ENCODE peak calls at places on chromosomes 11 and 22, in five cellular contexts. N, H, I, Y and Q are unnamed samples.

GRCh38 chr11:8567597-8568198 is 26.3 kb downstream of the STK33 start:
- DNase-seq in N (no peak), I (no peak), Y (no peak), H (peak; percentile 67), Q (no peak)

GRCh38 chr22:23754220-23754919 is at the start of gene VPREB3:
- DNase-seq in H (no peak), Y (no peak), N (no peak), I (no peak), Q (no peak)

GRCh38 chr11:5007561-5007960 is 12.9 kb downstream of the OR51L1 start:
- DNase-seq in H (no peak), N (no peak), I (no peak), Y (no peak), Q (no peak)

GRCh38 chr11:87840786-87841185 is 334.5 kb downstream of the RAB38 start:
- DNase-seq in Y (no peak), N (no peak), H (peak; percentile 20), I (peak; percentile 34), Q (no peak)

GRCh38 chr11:45922425-45923082 is at the start of gene LARGE2:
- DNase-seq in Y (no peak), N (no peak), H (no peak), I (peak; percentile 67), Q (peak; percentile 69)

GRCh38 chr11:135074397-135074998 is 662.5 kb upstream of the B3GAT1 start:
- DNase-seq in Y (no peak), I (peak; percentile 16), N (no peak), H (peak; percentile 1), Q (no peak)

GRCh38 chr11:18776324-18776723 is 15.3 kb downstream of the PTPN5 start:
- DNase-seq in H (no peak), Y (no peak), I (no peak), N (no peak), Q (no peak)

GRCh38 chr22:21703684-21704316 is 31.8 kb downstream of the YPEL1 start:
- DNase-seq in I (no peak), H (no peak), N (no peak), Y (no peak), Q (no peak)

GRCh38 chr22:35191412-35191811 is 65.9 kb upstream of the HMGXB4 start:
- DNase-seq in I (peak; percentile 78), H (peak; percentile 47), Y (no peak), N (no peak), Q (no peak)

GRCh38 chr22:44724416-44724815 is 22.4 kb downstream of the PRR5 start:
- DNase-seq in H (no peak), I (no peak), Y (no peak), N (no peak), Q (no peak)

GRCh38 chr11:77993902-77994301 is 566 bp downstream of the INTS4 start:
- DNase-seq in N (no peak), I (no peak), H (no peak), Y (no peak), Q (no peak)

GRCh38 chr11:126776125-126776524 is 224.4 kb downstream of the KIRREL3 start:
- DNase-seq in Y (no peak), N (no peak), H (no peak), I (no peak), Q (no peak)

GRCh38 chr11:102495161-102496042 is 35.1 kb downstream of the MMP7 start:
- DNase-seq in N (peak; percentile 59), I (peak; percentile 95), H (peak; percentile 81), Y (no peak), Q (no peak)

GRCh38 chr11:118625036-118625690 is 17.7 kb downstream of the PHLDB1 start:
- DNase-seq in H (no peak), N (no peak), I (peak; percentile 26), Y (no peak), Q (no peak)
- H3K4me1 ChIP-seq in H (peaks cover 23% of the 10 kb centered on the region), N (no peaks in the 10 kb centered on the region), I (peaks cover 42% of the 10 kb centered on the region), Y (peaks cover 65% of the 10 kb centered on the region), Q (peaks cover 17% of the 10 kb centered on the region)

GRCh38 chr11:63404536-63404935 is 35.0 kb downstream of the SLC22A9 start:
- DNase-seq in Y (no peak), H (no peak), N (no peak), I (no peak), Q (no peak)

GRCh38 chr11:63405114-63405513 is 35.5 kb downstream of the SLC22A9 start:
- DNase-seq in N (no peak), H (no peak), Y (no peak), I (no peak), Q (no peak)

DNA sequence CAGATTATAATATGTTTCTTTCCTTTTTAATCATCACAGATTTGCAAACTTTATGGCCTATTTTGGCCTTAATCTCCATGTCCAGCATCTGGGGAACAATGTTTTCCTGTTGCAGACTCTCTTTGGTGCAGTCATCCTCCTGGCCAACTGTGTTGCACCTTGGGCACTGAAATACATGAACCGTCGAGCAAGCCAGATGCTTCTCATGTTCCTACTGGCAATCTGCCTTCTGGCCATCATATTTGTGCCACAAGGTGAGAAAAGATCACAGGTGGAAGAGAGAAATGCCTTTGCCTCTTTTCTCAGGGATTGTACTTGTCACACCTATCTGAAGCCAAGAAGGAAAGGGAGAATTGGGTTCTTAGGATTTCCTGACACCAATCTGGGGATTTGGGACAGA is 36.9 kb downstream of the SLC22A9 start:
- DNase-seq in N (no peak), H (no peak), I (no peak), Y (no peak), Q (no peak)
- H3K27me3 ChIP-seq in N (no peaks in the 10 kb centered on the region), H (no peaks in the 10 kb centered on the region), I (peaks cover 33% of the 10 kb centered on the region), Y (no peaks in the 10 kb centered on the region), Q (no peaks in the 10 kb centered on the region)

DNA sequence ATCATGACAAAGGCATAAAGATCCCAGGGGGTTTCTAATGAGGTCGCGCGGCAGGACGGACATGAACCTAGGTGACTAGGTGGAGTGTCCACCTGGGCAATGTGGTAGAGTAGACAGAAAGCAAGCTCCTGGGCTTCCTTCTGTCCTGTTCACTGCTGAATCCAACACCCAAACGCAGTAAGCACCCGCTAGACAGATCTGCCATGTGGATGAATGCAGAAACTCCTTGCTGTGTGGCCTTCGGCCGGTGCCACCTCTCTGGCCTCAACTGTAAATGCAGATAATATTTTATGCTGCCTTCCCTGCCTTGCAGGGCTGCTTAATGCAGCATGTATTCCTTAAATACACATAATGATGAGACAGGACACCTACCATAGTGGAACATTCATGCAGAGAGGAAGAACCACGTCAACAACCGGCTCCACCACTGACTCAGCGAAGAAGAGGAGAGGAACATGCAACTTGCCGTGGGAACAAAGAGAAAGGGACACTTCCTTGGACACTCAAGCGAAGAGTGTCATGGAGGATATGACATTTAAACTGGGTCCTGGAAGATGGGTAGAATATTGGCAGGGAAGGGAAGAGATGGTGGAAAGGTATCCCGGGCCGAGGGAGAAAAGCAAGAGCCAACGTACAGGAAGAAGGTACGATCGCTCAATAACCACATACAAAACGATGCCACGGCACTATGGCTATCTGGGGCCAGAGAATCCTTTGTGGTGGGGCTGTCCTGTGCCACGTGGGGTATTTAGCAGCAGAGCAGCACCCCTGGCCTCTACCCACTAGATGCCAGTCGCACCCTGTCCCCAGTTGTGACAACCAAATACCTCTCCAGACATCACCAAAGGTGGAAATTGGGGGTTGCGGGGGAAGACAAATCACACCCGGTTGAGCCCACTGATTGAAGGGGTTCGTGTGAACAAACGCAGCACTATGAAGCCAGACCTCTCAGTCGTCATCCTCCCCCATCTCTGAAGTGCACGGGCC is 30.8 kb downstream of the MYH9 start:
- DNase-seq in I (peak; percentile 56), N (no peak), H (peak; percentile 60), Y (no peak), Q (no peak)
- H3K4me1 ChIP-seq in I (peaks cover 70% of the 10 kb centered on the region), N (peaks cover 17% of the 10 kb centered on the region), H (peaks cover 64% of the 10 kb centered on the region), Y (peaks cover 93% of the 10 kb centered on the region), Q (peaks cover 40% of the 10 kb centered on the region)

GRCh38 chr11:69153661-69154060 is 2.1 kb upstream of the SMIM38 start:
- DNase-seq in H (peak; percentile 55), N (no peak), I (no peak), Y (no peak), Q (no peak)

GRCh38 chr11:69156218-69156639 is 494 bp downstream of the SMIM38 start:
- DNase-seq in H (no peak), I (no peak), Y (no peak), N (no peak), Q (no peak)

GRCh38 chr11:69155302-69156198 is at the start of gene SMIM38:
- DNase-seq in H (no peak), N (no peak), I (no peak), Y (no peak), Q (no peak)

GRCh38 chr11:69154211-69154913 is 1.4 kb upstream of the SMIM38 start:
- DNase-seq in N (no peak), H (no peak), Y (no peak), I (no peak), Q (no peak)

GRCh38 chr11:69154938-69155301 is 815 bp upstream of the SMIM38 start:
- DNase-seq in H (no peak), I (no peak), Y (no peak), N (no peak), Q (no peak)
- H3K27me3 ChIP-seq in H (no peaks in the 10 kb centered on the region), I (no peaks in the 10 kb centered on the region), Y (no peaks in the 10 kb centered on the region), N (no peaks in the 10 kb centered on the region), Q (no peaks in the 10 kb centered on the region)

DNA sequence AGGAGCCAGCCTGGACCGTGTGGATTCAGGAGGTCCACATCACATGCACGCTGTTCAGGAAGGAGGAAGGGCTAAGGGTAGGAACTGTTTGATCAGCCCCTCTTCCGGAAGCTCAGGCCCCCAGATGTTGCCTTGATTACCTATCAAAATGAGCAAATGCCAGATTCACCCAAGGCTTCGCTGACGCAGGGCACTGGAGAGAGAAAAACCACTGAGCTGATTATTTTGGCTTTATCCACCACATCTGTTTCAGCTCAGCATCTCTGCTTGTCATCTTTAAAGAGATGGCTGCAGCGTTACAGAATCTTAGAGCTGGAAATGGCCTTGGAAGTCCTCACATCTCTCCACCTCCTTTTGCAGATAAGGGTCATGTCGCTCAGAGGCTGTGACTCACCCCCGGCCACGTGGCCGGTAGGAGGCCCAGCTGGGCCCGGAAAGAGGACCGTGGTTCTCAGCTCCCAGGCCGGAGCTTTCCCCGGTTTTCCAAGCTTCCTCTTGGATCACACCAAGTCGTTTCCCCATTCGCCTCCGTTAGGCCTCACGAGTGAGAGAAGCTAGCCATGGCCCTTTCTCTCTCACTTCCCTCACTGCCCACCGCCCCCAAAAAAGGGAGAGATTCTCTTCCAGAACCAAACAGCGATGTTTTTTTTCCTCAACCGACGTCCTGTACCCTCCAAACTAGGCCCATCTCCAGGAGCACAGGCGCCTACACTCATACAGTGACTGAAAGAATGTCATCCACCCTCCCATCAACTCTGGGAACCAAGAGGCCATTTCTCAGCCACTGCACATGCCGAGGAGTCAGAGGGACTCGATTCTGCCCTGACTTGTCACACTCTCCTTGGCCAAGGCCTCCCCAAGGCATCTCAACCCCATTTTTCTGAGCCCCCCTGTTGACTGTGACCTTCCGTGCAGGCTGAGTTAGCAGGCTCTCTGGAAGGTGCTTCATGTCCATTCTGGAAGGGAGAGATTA is 37.6 kb downstream of the LIF start:
- DNase-seq in Y (peak; percentile 74), H (peak; percentile 95), I (peak; percentile 88), N (peak; percentile 87), Q (peak; percentile 76)
- H3K4me1 ChIP-seq in Y (peaks cover 56% of the 10 kb centered on the region), H (peaks cover 54% of the 10 kb centered on the region), I (peaks cover 88% of the 10 kb centered on the region), N (peaks cover 17% of the 10 kb centered on the region), Q (peaks cover 22% of the 10 kb centered on the region)

DNA sequence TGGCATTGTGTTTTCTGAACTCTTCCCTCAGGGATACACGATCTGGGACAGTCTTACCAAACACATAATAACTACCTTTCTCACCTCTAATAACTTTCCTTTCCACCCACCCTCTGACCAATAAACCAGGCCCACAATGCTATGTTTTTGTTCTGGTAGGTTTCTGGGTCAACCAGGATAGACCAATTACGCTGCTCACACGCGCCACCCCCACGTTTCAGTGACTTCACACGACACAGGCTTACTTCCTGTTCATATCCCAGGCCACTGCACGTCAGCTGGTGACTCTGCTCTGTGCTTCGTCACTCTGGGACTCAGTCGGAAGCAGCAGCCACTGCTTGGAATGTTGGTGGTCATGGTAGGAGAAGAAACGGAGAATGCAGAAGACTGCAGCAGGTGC is 2.5 kb downstream of the KRTAP5-4 start:
- DNase-seq in Y (no peak), I (no peak), H (no peak), N (no peak), Q (no peak)
- H3K27me3 ChIP-seq in Y (peaks cover 32% of the 10 kb centered on the region), I (peaks cover 24% of the 10 kb centered on the region), H (no peaks in the 10 kb centered on the region), N (no peaks in the 10 kb centered on the region), Q (no peaks in the 10 kb centered on the region)